ENCODE peak calls at places on chromosomes 4 and X, in seven cellular contexts. H is cardiac muscle cell, L is ascending aorta, E is tibial artery, D is right cardiac atrium, X is prostate gland, Z is fibroblast of villous mesenchyme. G is an unnamed sample.

GRCh38 chr4:27242217-27242616 is 381.6 kb downstream of the STIM2 start:
- DNase-seq in H (no peak), L (no peak), E (no peak), D (no peak), X (no peak), Z (no peak), G (no peak)

GRCh38 chrX:23785564-23785963 is 2.6 kb downstream of the SAT1 start:
- DNase-seq in H (peak; percentile 28), L (no peak), E (no peak), D (no peak), X (no peak), Z (no peak), G (no peak)

GRCh38 chrX:38514014-38514854 is 47.1 kb upstream of the TSPAN7 start:
- DNase-seq in H (no peak), L (no peak), E (no peak), D (no peak), X (no peak), Z (no peak), G (no peak)

GRCh38 chr4:8594097-8595038 is 1.8 kb downstream of the CPZ start:
- DNase-seq in H (peak; percentile 86), L (no peak), E (no peak), D (peak; percentile 70), X (peak; percentile 55), Z (peak; percentile 85), G (peak; percentile 55)

GRCh38 chr4:9602389-9602914 is 158.2 kb downstream of the DEFB131A start:
- DNase-seq in H (no peak), L (no peak), E (no peak), D (no peak), X (no peak), Z (no peak), G (no peak)

GRCh38 chr4:77355731-77356130 is 198.7 kb downstream of the CCNG2 start:
- DNase-seq in H (no peak), L (no peak), E (no peak), D (no peak), X (no peak), Z (no peak), G (no peak)

GRCh38 chrX:139762400-139763183 is 54.6 kb upstream of the MCF2 start:
- DNase-seq in H (no peak), L (no peak), E (peak; percentile 59), D (peak; percentile 44), X (no peak), Z (peak; percentile 9), G (peak; percentile 2)

GRCh38 chrX:15525664-15526416 is 25.2 kb downstream of the BMX start:
- DNase-seq in H (no peak), L (no peak), E (no peak), D (no peak), X (no peak), Z (no peak), G (no peak)

GRCh38 chr4:13627185-13627605 is 330 bp downstream of the BOD1L1 start:
- DNase-seq in H (no peak), L (no peak), E (no peak), D (peak; percentile 53), X (no peak), Z (peak; percentile 23), G (no peak)

GRCh38 chr4:98659741-98660507 is 1.5 kb upstream of the TSPAN5 start:
- DNase-seq in H (no peak), L (no peak), E (no peak), D (no peak), X (no peak), Z (peak; percentile 65), G (no peak)

GRCh38 chr4:23322732-23323131 is 567.1 kb downstream of the PPARGC1A start:
- DNase-seq in H (no peak), L (no peak), E (no peak), D (no peak), X (no peak), Z (no peak), G (no peak)

GRCh38 chrX:115592997-115593734 is 32.2 kb downstream of the PLS3 start:
- DNase-seq in H (peak; percentile 17), L (no peak), E (no peak), D (no peak), X (peak; percentile 5), Z (no peak), G (no peak)

GRCh38 chr4:19722404-19722803 is 529.3 kb upstream of the SLIT2 start:
- DNase-seq in H (no peak), L (no peak), E (no peak), D (no peak), X (no peak), Z (no peak), G (no peak)

GRCh38 chrX:128464091-128464490 is 411.9 kb upstream of the ACTRT1 start:
- DNase-seq in H (no peak), L (no peak), E (no peak), D (no peak), X (no peak), Z (no peak), G (no peak)

GRCh38 chrX:10725071-10725470 is 104.7 kb upstream of the MID1 start:
- DNase-seq in H (no peak), L (no peak), E (no peak), D (no peak), X (no peak), Z (no peak), G (no peak)

GRCh38 chrX:38151426-38151825 is 69.2 kb downstream of the SRPX start:
- DNase-seq in H (no peak), L (no peak), E (no peak), D (no peak), X (no peak), Z (peak; percentile 54), G (no peak)

GRCh38 chrX:105645667-105646354 is 176.5 kb upstream of the NRK start:
- DNase-seq in H (no peak), L (no peak), E (no peak), D (no peak), X (no peak), Z (no peak), G (peak; percentile 24)

GRCh38 chrX:9882669-9883446 is 84.3 kb upstream of the CLDN34 start:
- DNase-seq in H (peak; percentile 43), L (no peak), E (no peak), D (peak; percentile 56), X (no peak), Z (peak; percentile 90), G (no peak)

GRCh38 chr4:184313710-184314659 is 96.3 kb upstream of the ENPP6 start:
- DNase-seq in H (no peak), L (peak; percentile 11), E (no peak), D (no peak), X (no peak), Z (no peak), G (no peak)

GRCh38 chrX:56978172-56978571 is 17.2 kb downstream of the SPIN3 start:
- DNase-seq in H (peak; percentile 25), L (no peak), E (no peak), D (no peak), X (peak; percentile 33), Z (peak; percentile 48), G (no peak)

GRCh38 chr4:119103263-119103662 is 32.4 kb upstream of the MYOZ2 start:
- DNase-seq in H (no peak), L (no peak), E (peak; percentile 71), D (peak; percentile 63), X (no peak), Z (peak; percentile 97), G (peak; percentile 58)

GRCh38 chr4:119104644-119105273 is 30.9 kb upstream of the MYOZ2 start:
- DNase-seq in H (no peak), L (no peak), E (no peak), D (no peak), X (no peak), Z (no peak), G (no peak)

GRCh38 chr4:119110121-119110520 is 25.5 kb upstream of the MYOZ2 start:
- DNase-seq in H (no peak), L (no peak), E (no peak), D (no peak), X (no peak), Z (no peak), G (no peak)

GRCh38 chr4:119105605-119106004 is 30.0 kb upstream of the MYOZ2 start:
- DNase-seq in H (no peak), L (no peak), E (no peak), D (no peak), X (no peak), Z (peak; percentile 30), G (no peak)

GRCh38 chr4:119106036-119107000 is 29.3 kb upstream of the MYOZ2 start:
- DNase-seq in H (no peak), L (no peak), E (no peak), D (no peak), X (no peak), Z (no peak), G (no peak)
- H3K4me3 ChIP-seq in H (no peak overlapping the region), L (no peak overlapping the region), E (no peak overlapping the region), D (no peak overlapping the region), X (no peak overlapping the region), Z (no peak overlapping the region), G (no peak overlapping the region)

GRCh38 chr4:138659640-138660325 is 355.8 kb upstream of the NOCT start:
- DNase-seq in H (no peak), L (no peak), E (no peak), D (no peak), X (no peak), Z (no peak), G (no peak)
- H3K4me3 ChIP-seq in H (no peak overlapping the region), L (no peak overlapping the region), E (no peak overlapping the region), D (no peak overlapping the region), X (no peak overlapping the region), Z (no peak overlapping the region), G (no peak overlapping the region)

GRCh38 chr4:55347610-55348228 is 1.7 kb downstream of the SRD5A3 start:
- DNase-seq in H (no peak), L (no peak), E (no peak), D (no peak), X (no peak), Z (no peak), G (no peak)

GRCh38 chr4:55354648-55355047 is 8.6 kb downstream of the SRD5A3 start:
- DNase-seq in H (no peak), L (no peak), E (no peak), D (no peak), X (no peak), Z (no peak), G (no peak)

GRCh38 chr4:55355555-55355954 is 9.5 kb downstream of the SRD5A3 start:
- DNase-seq in H (no peak), L (no peak), E (no peak), D (no peak), X (no peak), Z (no peak), G (no peak)

GRCh38 chr4:55348436-55348835 is 2.4 kb downstream of the SRD5A3 start:
- DNase-seq in H (no peak), L (no peak), E (no peak), D (no peak), X (no peak), Z (peak; percentile 69), G (no peak)

DNA sequence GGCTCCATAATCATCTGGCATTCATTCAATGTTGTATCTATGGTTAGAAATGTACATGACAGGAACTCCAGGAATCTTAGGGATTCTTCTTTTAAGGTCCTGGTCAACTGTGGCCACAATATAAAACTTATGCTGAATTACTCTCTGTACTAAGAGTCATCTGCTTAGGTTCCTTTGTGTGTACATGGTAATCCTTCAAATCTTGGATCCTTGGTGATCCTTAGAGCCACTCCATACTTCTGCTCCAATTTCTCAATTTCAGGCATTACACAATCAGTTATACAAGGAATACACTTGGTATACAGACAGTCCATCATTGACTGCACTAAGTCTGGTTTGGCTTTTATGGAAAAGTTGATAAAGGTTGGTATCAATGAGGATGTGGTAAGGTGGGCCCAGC is 5.8 kb downstream of the SRD5A3 start:
- DNase-seq in H (no peak), L (no peak), E (no peak), D (no peak), X (no peak), Z (no peak), G (no peak)
- H3K4me3 ChIP-seq in H (no peak overlapping the region), L (no peak overlapping the region), E (no peak overlapping the region), D (no peak overlapping the region), X (no peak overlapping the region), Z (no peak overlapping the region), G (no peak overlapping the region)

GRCh38 chr4:73852771-73853170 is 325 bp upstream of the PF4V1 start:
- DNase-seq in H (no peak), L (no peak), E (no peak), D (no peak), X (no peak), Z (no peak), G (no peak)
- H3K4me3 ChIP-seq in H (no peak overlapping the region), L (no peak overlapping the region), E (peak overlapping the region; percentile 43), D (no peak overlapping the region), X (no peak overlapping the region), Z (no peak overlapping the region), G (no peak overlapping the region)

G was measured in MG63.